ENCODE peak calls at places on chromosomes 1 and 21, in eight cellular contexts. One of them, this sample, is unnamed.

GRCh38 chr1:3065797-3066196 is 3.2 kb upstream of the PRDM16 start:
- DNase-seq in dorsolateral prefrontal cortex: no peak
- DNase-seq in prostate gland: no peak
- DNase-seq in pancreas: no peak
- DNase-seq in PC-9: no peak
- DNase-seq in fibroblast of lung: no peak
- DNase-seq in thoracic aorta: no peak
- DNase-seq in upper lobe of right lung: no peak
- DNase-seq in this sample: no peak

GRCh38 chr1:41608242-41608641 is 123.8 kb upstream of the EDN2 start:
- DNase-seq in dorsolateral prefrontal cortex: no peak
- DNase-seq in prostate gland: no peak
- DNase-seq in pancreas: no peak
- DNase-seq in PC-9: no peak
- DNase-seq in fibroblast of lung: peak; percentile 12
- DNase-seq in thoracic aorta: no peak
- DNase-seq in upper lobe of right lung: no peak
- DNase-seq in this sample: no peak

GRCh38 chr1:67333603-67334002 is 25.9 kb downstream of the IL12RB2 start:
- DNase-seq in dorsolateral prefrontal cortex: no peak
- DNase-seq in prostate gland: no peak
- DNase-seq in pancreas: no peak
- DNase-seq in PC-9: no peak
- DNase-seq in fibroblast of lung: no peak
- DNase-seq in thoracic aorta: no peak
- DNase-seq in upper lobe of right lung: no peak
- DNase-seq in this sample: peak; percentile 93

GRCh38 chr1:59560807-59561450 is 253.8 kb upstream of the HOOK1 start:
- DNase-seq in dorsolateral prefrontal cortex: no peak
- DNase-seq in prostate gland: no peak
- DNase-seq in pancreas: no peak
- DNase-seq in PC-9: no peak
- DNase-seq in fibroblast of lung: no peak
- DNase-seq in thoracic aorta: no peak
- DNase-seq in upper lobe of right lung: no peak
- DNase-seq in this sample: no peak

GRCh38 chr1:32886012-32886827 is at the start of gene HPCA:
- DNase-seq in dorsolateral prefrontal cortex: no peak
- DNase-seq in prostate gland: no peak
- DNase-seq in pancreas: peak; percentile 63
- DNase-seq in PC-9: no peak
- DNase-seq in fibroblast of lung: peak; percentile 43
- DNase-seq in thoracic aorta: no peak
- DNase-seq in upper lobe of right lung: peak; percentile 82
- DNase-seq in this sample: no peak

GRCh38 chr1:151197863-151198253 is 494 bp upstream of the PIP5K1A start:
- DNase-seq in dorsolateral prefrontal cortex: no peak
- DNase-seq in prostate gland: no peak
- DNase-seq in pancreas: no peak
- DNase-seq in PC-9: peak; percentile 86
- DNase-seq in fibroblast of lung: no peak
- DNase-seq in thoracic aorta: no peak
- DNase-seq in upper lobe of right lung: no peak
- DNase-seq in this sample: no peak

GRCh38 chr1:179953974-179954493 is 576 bp upstream of the CEP350 start:
- DNase-seq in dorsolateral prefrontal cortex: no peak
- DNase-seq in prostate gland: no peak
- DNase-seq in pancreas: peak; percentile 26
- DNase-seq in PC-9: no peak
- DNase-seq in fibroblast of lung: no peak
- DNase-seq in thoracic aorta: no peak
- DNase-seq in upper lobe of right lung: no peak
- DNase-seq in this sample: no peak

GRCh38 chr1:81519987-81520386 is 280.7 kb upstream of the ADGRL2 start:
- DNase-seq in dorsolateral prefrontal cortex: no peak
- DNase-seq in prostate gland: no peak
- DNase-seq in pancreas: no peak
- DNase-seq in PC-9: no peak
- DNase-seq in fibroblast of lung: no peak
- DNase-seq in thoracic aorta: no peak
- DNase-seq in upper lobe of right lung: no peak
- DNase-seq in this sample: no peak

GRCh38 chr1:30523055-30524020 is 200.0 kb downstream of the MATN1 start:
- DNase-seq in dorsolateral prefrontal cortex: no peak
- DNase-seq in prostate gland: no peak
- DNase-seq in pancreas: peak; percentile 7
- DNase-seq in PC-9: peak; percentile 55
- DNase-seq in fibroblast of lung: peak; percentile 16
- DNase-seq in thoracic aorta: no peak
- DNase-seq in upper lobe of right lung: no peak
- DNase-seq in this sample: peak; percentile 95

GRCh38 chr1:37691497-37692077 is 729 bp upstream of the CDCA8 start:
- DNase-seq in dorsolateral prefrontal cortex: no peak
- DNase-seq in prostate gland: peak; percentile 16
- DNase-seq in pancreas: peak; percentile 42
- DNase-seq in PC-9: peak; percentile 53
- DNase-seq in fibroblast of lung: peak; percentile 31
- DNase-seq in thoracic aorta: no peak
- DNase-seq in upper lobe of right lung: peak; percentile 85
- DNase-seq in this sample: peak; percentile 13

GRCh38 chr1:187744665-187745064 is 915.9 kb downstream of the PLA2G4A start:
- DNase-seq in dorsolateral prefrontal cortex: no peak
- DNase-seq in prostate gland: no peak
- DNase-seq in pancreas: no peak
- DNase-seq in PC-9: no peak
- DNase-seq in fibroblast of lung: no peak
- DNase-seq in thoracic aorta: no peak
- DNase-seq in upper lobe of right lung: no peak
- DNase-seq in this sample: no peak

GRCh38 chr1:51518730-51519047 is 377 bp downstream of the EPS15 start:
- DNase-seq in dorsolateral prefrontal cortex: peak; percentile 52
- DNase-seq in prostate gland: peak; percentile 43
- DNase-seq in pancreas: peak; percentile 69
- DNase-seq in PC-9: peak; percentile 49
- DNase-seq in fibroblast of lung: no peak
- DNase-seq in thoracic aorta: no peak
- DNase-seq in upper lobe of right lung: peak; percentile 86
- DNase-seq in this sample: peak; percentile 39

GRCh38 chr1:5884110-5884509 is 108.1 kb downstream of the NPHP4 start:
- DNase-seq in dorsolateral prefrontal cortex: no peak
- DNase-seq in prostate gland: no peak
- DNase-seq in pancreas: no peak
- DNase-seq in PC-9: no peak
- DNase-seq in fibroblast of lung: no peak
- DNase-seq in thoracic aorta: no peak
- DNase-seq in upper lobe of right lung: no peak
- DNase-seq in this sample: no peak

GRCh38 chr1:164707868-164708331 is 148.9 kb downstream of the PBX1 start:
- DNase-seq in dorsolateral prefrontal cortex: no peak
- DNase-seq in prostate gland: no peak
- DNase-seq in pancreas: no peak
- DNase-seq in PC-9: peak; percentile 48
- DNase-seq in fibroblast of lung: peak; percentile 58
- DNase-seq in thoracic aorta: no peak
- DNase-seq in upper lobe of right lung: no peak
- DNase-seq in this sample: peak; percentile 76

GRCh38 chr1:236282719-236283118 is 961 bp upstream of the ERO1B start:
- DNase-seq in dorsolateral prefrontal cortex: no peak
- DNase-seq in prostate gland: no peak
- DNase-seq in pancreas: no peak
- DNase-seq in PC-9: no peak
- DNase-seq in fibroblast of lung: no peak
- DNase-seq in thoracic aorta: no peak
- DNase-seq in upper lobe of right lung: no peak
- DNase-seq in this sample: no peak

GRCh38 chr1:200778766-200779165 is 40.1 kb downstream of the CAMSAP2 start:
- DNase-seq in dorsolateral prefrontal cortex: no peak
- DNase-seq in prostate gland: no peak
- DNase-seq in pancreas: no peak
- DNase-seq in PC-9: no peak
- DNase-seq in fibroblast of lung: no peak
- DNase-seq in thoracic aorta: no peak
- DNase-seq in upper lobe of right lung: no peak
- DNase-seq in this sample: no peak

GRCh38 chr1:39105061-39105840 is 79.1 kb downstream of the NDUFS5 start:
- DNase-seq in dorsolateral prefrontal cortex: peak; percentile 79
- DNase-seq in prostate gland: peak; percentile 65
- DNase-seq in pancreas: peak; percentile 82
- DNase-seq in PC-9: no peak
- DNase-seq in fibroblast of lung: peak; percentile 56
- DNase-seq in thoracic aorta: no peak
- DNase-seq in upper lobe of right lung: peak; percentile 93
- DNase-seq in this sample: no peak

GRCh38 chr1:39393645-39394044 is 97.8 kb upstream of the BMP8A start:
- DNase-seq in dorsolateral prefrontal cortex: no peak
- DNase-seq in prostate gland: no peak
- DNase-seq in pancreas: no peak
- DNase-seq in PC-9: no peak
- DNase-seq in fibroblast of lung: no peak
- DNase-seq in thoracic aorta: no peak
- DNase-seq in upper lobe of right lung: no peak
- DNase-seq in this sample: no peak

GRCh38 chr1:208475449-208475848 is 231.3 kb upstream of the PLXNA2 start:
- DNase-seq in dorsolateral prefrontal cortex: no peak
- DNase-seq in prostate gland: no peak
- DNase-seq in pancreas: no peak
- DNase-seq in PC-9: no peak
- DNase-seq in fibroblast of lung: peak; percentile 70
- DNase-seq in thoracic aorta: no peak
- DNase-seq in upper lobe of right lung: no peak
- DNase-seq in this sample: peak; percentile 71
- H3K27ac ChIP-seq in dorsolateral prefrontal cortex: no peak overlapping the region
- H3K27ac ChIP-seq in prostate gland: no peak overlapping the region
- H3K27ac ChIP-seq in pancreas: no peak overlapping the region
- H3K27ac ChIP-seq in PC-9: no peak overlapping the region
- H3K27ac ChIP-seq in fibroblast of lung: no peak overlapping the region
- H3K27ac ChIP-seq in thoracic aorta: no peak overlapping the region
- H3K27ac ChIP-seq in upper lobe of right lung: no peak overlapping the region
- H3K27ac ChIP-seq in this sample: no peak overlapping the region

GRCh38 chr1:28894785-28895184 is 19.6 kb upstream of the EPB41 start:
- DNase-seq in dorsolateral prefrontal cortex: no peak
- DNase-seq in prostate gland: no peak
- DNase-seq in pancreas: no peak
- DNase-seq in PC-9: no peak
- DNase-seq in fibroblast of lung: no peak
- DNase-seq in thoracic aorta: no peak
- DNase-seq in upper lobe of right lung: no peak
- DNase-seq in this sample: no peak

GRCh38 chr1:28890836-28891235 is 23.5 kb upstream of the EPB41 start:
- DNase-seq in dorsolateral prefrontal cortex: no peak
- DNase-seq in prostate gland: no peak
- DNase-seq in pancreas: no peak
- DNase-seq in PC-9: no peak
- DNase-seq in fibroblast of lung: no peak
- DNase-seq in thoracic aorta: no peak
- DNase-seq in upper lobe of right lung: no peak
- DNase-seq in this sample: no peak

GRCh38 chr1:28891256-28891655 is 23.1 kb upstream of the EPB41 start:
- DNase-seq in dorsolateral prefrontal cortex: no peak
- DNase-seq in prostate gland: no peak
- DNase-seq in pancreas: no peak
- DNase-seq in PC-9: no peak
- DNase-seq in fibroblast of lung: no peak
- DNase-seq in thoracic aorta: no peak
- DNase-seq in upper lobe of right lung: no peak
- DNase-seq in this sample: no peak

GRCh38 chr1:28895896-28896608 is 18.3 kb upstream of the EPB41 start:
- DNase-seq in dorsolateral prefrontal cortex: no peak
- DNase-seq in prostate gland: no peak
- DNase-seq in pancreas: no peak
- DNase-seq in PC-9: no peak
- DNase-seq in fibroblast of lung: no peak
- DNase-seq in thoracic aorta: no peak
- DNase-seq in upper lobe of right lung: no peak
- DNase-seq in this sample: no peak

DNA sequence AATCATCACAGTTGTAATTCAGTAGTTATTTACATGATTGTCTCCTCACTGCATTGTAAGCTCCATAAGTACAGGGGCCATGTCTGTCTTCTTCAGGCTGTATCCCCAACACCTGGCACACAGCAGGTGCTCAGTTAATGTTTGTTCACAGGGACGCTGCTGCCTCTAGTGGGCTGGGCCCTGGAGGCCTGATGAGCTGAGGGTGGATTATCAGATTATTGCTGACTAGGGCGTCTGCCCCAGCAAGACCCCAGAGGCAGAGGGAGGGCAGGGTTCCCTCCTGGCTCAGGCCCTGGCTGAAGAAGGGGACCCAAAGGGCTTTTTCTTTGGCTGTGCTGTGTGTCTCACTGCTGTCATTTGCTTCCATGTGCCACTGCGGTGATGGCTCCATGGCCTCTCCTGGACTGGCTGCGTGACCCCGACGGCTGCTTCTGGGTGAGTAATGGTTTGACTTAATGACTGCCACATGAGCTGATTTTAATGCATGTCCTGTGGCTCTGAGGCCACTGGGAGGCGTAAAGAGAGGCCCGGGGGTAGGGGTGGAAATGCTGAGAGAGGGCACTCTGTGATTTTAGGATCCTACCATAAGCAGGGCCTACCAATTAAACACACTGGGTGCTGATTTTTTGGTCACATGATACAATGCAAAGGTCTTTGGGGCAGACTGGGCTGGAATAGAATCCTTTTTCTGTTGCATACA is 20.8 kb upstream of the EPB41 start:
- DNase-seq in dorsolateral prefrontal cortex: no peak
- DNase-seq in prostate gland: no peak
- DNase-seq in pancreas: no peak
- DNase-seq in PC-9: no peak
- DNase-seq in fibroblast of lung: no peak
- DNase-seq in thoracic aorta: no peak
- DNase-seq in upper lobe of right lung: no peak
- DNase-seq in this sample: no peak
- TF ChIP-seq CTCF in dorsolateral prefrontal cortex: no peak
- TF ChIP-seq CTCF in prostate gland: no peak
- TF ChIP-seq CTCF in pancreas: no peak
- TF ChIP-seq CTCF in PC-9: no peak
- TF ChIP-seq CTCF in fibroblast of lung: peak; percentile 37
- TF ChIP-seq CTCF in thoracic aorta: no peak
- TF ChIP-seq CTCF in upper lobe of right lung: no peak
- TF ChIP-seq CTCF in this sample: peak; percentile 45

GRCh38 chr21:37223804-37224345 is 43.3 kb downstream of the VPS26C start:
- DNase-seq in dorsolateral prefrontal cortex: no peak
- DNase-seq in prostate gland: no peak
- DNase-seq in pancreas: no peak
- DNase-seq in PC-9: no peak
- DNase-seq in fibroblast of lung: no peak
- DNase-seq in thoracic aorta: no peak
- DNase-seq in upper lobe of right lung: no peak
- DNase-seq in this sample: no peak
- H3K27ac ChIP-seq in dorsolateral prefrontal cortex: no peak overlapping the region
- H3K27ac ChIP-seq in prostate gland: no peak overlapping the region
- H3K27ac ChIP-seq in pancreas: no peak overlapping the region
- H3K27ac ChIP-seq in PC-9: no peak overlapping the region
- H3K27ac ChIP-seq in fibroblast of lung: no peak overlapping the region
- H3K27ac ChIP-seq in thoracic aorta: no peak overlapping the region
- H3K27ac ChIP-seq in upper lobe of right lung: no peak overlapping the region
- H3K27ac ChIP-seq in this sample: no peak overlapping the region

DNA sequence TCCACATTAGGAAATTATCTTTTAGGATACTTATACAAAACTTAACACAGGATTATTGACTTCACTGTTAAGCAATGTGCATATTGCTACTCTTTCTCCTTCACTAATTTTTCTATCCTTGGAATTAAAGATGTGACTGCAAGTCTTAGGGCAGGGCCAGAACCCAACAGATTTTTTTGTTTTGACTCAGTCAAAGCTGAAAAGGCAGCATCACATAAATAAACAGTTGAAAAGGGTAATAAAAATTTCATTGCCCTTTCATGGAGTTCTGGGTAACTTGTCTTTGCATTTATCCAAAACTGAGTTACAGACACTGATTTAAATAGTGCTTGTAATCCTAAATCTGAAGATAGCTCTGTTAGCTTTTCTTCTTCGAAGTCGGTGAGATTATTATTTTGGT is 1.9 kb upstream of the TMEM35B start:
- DNase-seq in dorsolateral prefrontal cortex: no peak
- DNase-seq in prostate gland: no peak
- DNase-seq in pancreas: no peak
- DNase-seq in PC-9: no peak
- DNase-seq in fibroblast of lung: peak; percentile 26
- DNase-seq in thoracic aorta: no peak
- DNase-seq in upper lobe of right lung: no peak
- DNase-seq in this sample: no peak
- TF ChIP-seq CTCF in dorsolateral prefrontal cortex: no peak
- TF ChIP-seq CTCF in prostate gland: no peak
- TF ChIP-seq CTCF in pancreas: no peak
- TF ChIP-seq CTCF in PC-9: no peak
- TF ChIP-seq CTCF in fibroblast of lung: no peak
- TF ChIP-seq CTCF in thoracic aorta: no peak
- TF ChIP-seq CTCF in upper lobe of right lung: no peak
- TF ChIP-seq CTCF in this sample: no peak

This sample was measured in foreskin keratinocyte.